ENCODE peak calls at places on chromosomes 6 and 20, in four cellular contexts. One of them, this sample, is unnamed.

GRCh38 chr6:139829557-139829956 is 455.1 kb upstream of the CITED2 start:
- DNase-seq in body of pancreas: no peak
- DNase-seq in erythroblast: no peak
- DNase-seq in breast epithelium: no peak
- DNase-seq in this sample: no peak

GRCh38 chr6:5930143-5930770 is 76.5 kb downstream of the NRN1 start:
- DNase-seq in breast epithelium: no peak
- DNase-seq in body of pancreas: no peak
- DNase-seq in erythroblast: no peak
- DNase-seq in this sample: peak; percentile 53

GRCh38 chr6:16725145-16725864 is 36.0 kb downstream of the ATXN1 start:
- DNase-seq in breast epithelium: no peak
- DNase-seq in body of pancreas: no peak
- DNase-seq in erythroblast: no peak
- DNase-seq in this sample: peak; percentile 77

GRCh38 chr20:36281785-36282380 is 24.3 kb upstream of the DLGAP4 start:
- DNase-seq in body of pancreas: no peak
- DNase-seq in erythroblast: no peak
- DNase-seq in breast epithelium: no peak
- DNase-seq in this sample: no peak

GRCh38 chr6:16711551-16712249 is 49.6 kb downstream of the ATXN1 start:
- DNase-seq in breast epithelium: no peak
- DNase-seq in erythroblast: peak; percentile 28
- DNase-seq in body of pancreas: no peak
- DNase-seq in this sample: peak; percentile 49

GRCh38 chr20:39294137-39294725 is 332.1 kb downstream of the DHX35 start:
- DNase-seq in breast epithelium: no peak
- DNase-seq in erythroblast: no peak
- DNase-seq in body of pancreas: no peak
- DNase-seq in this sample: no peak

GRCh38 chr20:53838311-53838873 is 232.0 kb downstream of the BCAS1 start:
- DNase-seq in body of pancreas: no peak
- DNase-seq in breast epithelium: no peak
- DNase-seq in erythroblast: no peak
- DNase-seq in this sample: no peak

GRCh38 chr6:96520851-96521115 is 823 bp upstream of the UFL1 start:
- DNase-seq in breast epithelium: no peak
- DNase-seq in erythroblast: peak; percentile 40
- DNase-seq in body of pancreas: no peak
- DNase-seq in this sample: peak; percentile 14

GRCh38 chr6:1527098-1527497 is 82.6 kb upstream of the FOXC1 start:
- DNase-seq in erythroblast: no peak
- DNase-seq in breast epithelium: no peak
- DNase-seq in body of pancreas: peak; percentile 19
- DNase-seq in this sample: no peak

GRCh38 chr6:154356690-154357089 is at the start of gene IPCEF1:
- DNase-seq in breast epithelium: no peak
- DNase-seq in body of pancreas: no peak
- DNase-seq in erythroblast: no peak
- DNase-seq in this sample: peak; percentile 71

GRCh38 chr20:32678948-32679347 is 5.2 kb upstream of the C20orf203 start:
- DNase-seq in erythroblast: no peak
- DNase-seq in body of pancreas: no peak
- DNase-seq in breast epithelium: peak; percentile 69
- DNase-seq in this sample: no peak

GRCh38 chr6:112429226-112429625 is 82.1 kb downstream of the RFPL4B start:
- DNase-seq in erythroblast: peak; percentile 3
- DNase-seq in body of pancreas: peak; percentile 47
- DNase-seq in breast epithelium: no peak
- DNase-seq in this sample: no peak

GRCh38 chr6:109595998-109596397 is 95.0 kb downstream of the AK9 start:
- DNase-seq in body of pancreas: no peak
- DNase-seq in erythroblast: peak; percentile 15
- DNase-seq in breast epithelium: no peak
- DNase-seq in this sample: peak; percentile 56

GRCh38 chr6:69690986-69691385 is 105.8 kb downstream of the LMBRD1 start:
- DNase-seq in breast epithelium: no peak
- DNase-seq in body of pancreas: no peak
- DNase-seq in erythroblast: no peak
- DNase-seq in this sample: no peak

GRCh38 chr6:105587349-105588115 is 184.7 kb upstream of the PREP start:
- DNase-seq in erythroblast: no peak
- DNase-seq in body of pancreas: no peak
- DNase-seq in breast epithelium: no peak
- DNase-seq in this sample: no peak

GRCh38 chr6:100464910-100465700 is at the start of gene SIM1:
- DNase-seq in body of pancreas: peak; percentile 92
- DNase-seq in erythroblast: peak; percentile 86
- DNase-seq in breast epithelium: no peak
- DNase-seq in this sample: peak; percentile 77
- TF ChIP-seq POLR2A in body of pancreas: peak; percentile 82
- TF ChIP-seq POLR2A in erythroblast: no peak
- TF ChIP-seq POLR2A in breast epithelium: no peak
- TF ChIP-seq POLR2A in this sample: no peak

GRCh38 chr20:47287609-47288144 is 68.8 kb downstream of the ZMYND8 start:
- DNase-seq in breast epithelium: no peak
- DNase-seq in erythroblast: no peak
- DNase-seq in body of pancreas: no peak
- DNase-seq in this sample: no peak
- TF ChIP-seq POLR2A in breast epithelium: no peak
- TF ChIP-seq POLR2A in erythroblast: no peak
- TF ChIP-seq POLR2A in body of pancreas: no peak
- TF ChIP-seq POLR2A in this sample: no peak

GRCh38 chr6:7138921-7139358 is 31.2 kb downstream of the RREB1 start:
- DNase-seq in erythroblast: peak; percentile 46
- DNase-seq in breast epithelium: peak; percentile 70
- DNase-seq in body of pancreas: peak; percentile 86
- DNase-seq in this sample: no peak

GRCh38 chr6:7138111-7138510 is 30.4 kb downstream of the RREB1 start:
- DNase-seq in breast epithelium: no peak
- DNase-seq in erythroblast: peak; percentile 60
- DNase-seq in body of pancreas: no peak
- DNase-seq in this sample: no peak

GRCh38 chr6:7136859-7137334 is 29.1 kb downstream of the RREB1 start:
- DNase-seq in erythroblast: no peak
- DNase-seq in breast epithelium: no peak
- DNase-seq in body of pancreas: no peak
- DNase-seq in this sample: peak; percentile 57

GRCh38 chr6:7135755-7136154 is 28.0 kb downstream of the RREB1 start:
- DNase-seq in erythroblast: no peak
- DNase-seq in breast epithelium: no peak
- DNase-seq in body of pancreas: no peak
- DNase-seq in this sample: peak; percentile 50

GRCh38 chr6:7137335-7138106 is 29.8 kb downstream of the RREB1 start:
- DNase-seq in erythroblast: peak; percentile 76
- DNase-seq in breast epithelium: no peak
- DNase-seq in body of pancreas: no peak
- DNase-seq in this sample: peak; percentile 81
- TF ChIP-seq POLR2A in erythroblast: peak; percentile 52
- TF ChIP-seq POLR2A in breast epithelium: no peak
- TF ChIP-seq POLR2A in body of pancreas: no peak
- TF ChIP-seq POLR2A in this sample: peak; percentile 34

GRCh38 chr6:169121013-169121412 is 132.6 kb downstream of the THBS2 start:
- DNase-seq in breast epithelium: no peak
- DNase-seq in erythroblast: no peak
- DNase-seq in body of pancreas: no peak
- DNase-seq in this sample: no peak
- TF ChIP-seq POLR2A in breast epithelium: no peak
- TF ChIP-seq POLR2A in erythroblast: no peak
- TF ChIP-seq POLR2A in body of pancreas: no peak
- TF ChIP-seq POLR2A in this sample: no peak

GRCh38 chr6:107243471-107243870 is 128.2 kb upstream of the BEND3 start:
- DNase-seq in body of pancreas: no peak
- DNase-seq in breast epithelium: no peak
- DNase-seq in erythroblast: no peak
- DNase-seq in this sample: no peak
- TF ChIP-seq POLR2A in body of pancreas: no peak
- TF ChIP-seq POLR2A in breast epithelium: no peak
- TF ChIP-seq POLR2A in erythroblast: no peak
- TF ChIP-seq POLR2A in this sample: no peak

GRCh38 chr6:166830891-166831363 is 125.4 kb downstream of the RNASET2 start:
- DNase-seq in body of pancreas: no peak
- DNase-seq in erythroblast: no peak
- DNase-seq in breast epithelium: no peak
- DNase-seq in this sample: no peak
- TF ChIP-seq POLR2A in body of pancreas: no peak
- TF ChIP-seq POLR2A in erythroblast: no peak
- TF ChIP-seq POLR2A in breast epithelium: no peak
- TF ChIP-seq POLR2A in this sample: no peak

GRCh38 chr6:166957087-166957804 is 896 bp upstream of the RNASET2 start:
- DNase-seq in erythroblast: peak; percentile 41
- DNase-seq in breast epithelium: no peak
- DNase-seq in body of pancreas: peak; percentile 57
- DNase-seq in this sample: peak; percentile 77

GRCh38 chr6:166955865-166956443 is 396 bp downstream of the RNASET2 start:
- DNase-seq in body of pancreas: peak; percentile 67
- DNase-seq in erythroblast: no peak
- DNase-seq in breast epithelium: no peak
- DNase-seq in this sample: peak; percentile 73

GRCh38 chr6:166956444-166957086 is at the start of gene RNASET2:
- DNase-seq in breast epithelium: peak; percentile 97
- DNase-seq in erythroblast: peak; percentile 96
- DNase-seq in body of pancreas: peak; percentile 96
- DNase-seq in this sample: peak; percentile 95

GRCh38 chr6:166954118-166954713 is 2.1 kb downstream of the RNASET2 start:
- DNase-seq in body of pancreas: no peak
- DNase-seq in erythroblast: no peak
- DNase-seq in breast epithelium: no peak
- DNase-seq in this sample: no peak

GRCh38 chr6:166955121-166955864 is 1.1 kb downstream of the RNASET2 start:
- DNase-seq in breast epithelium: no peak
- DNase-seq in erythroblast: peak; percentile 20
- DNase-seq in body of pancreas: peak; percentile 37
- DNase-seq in this sample: peak; percentile 92
- TF ChIP-seq POLR2A in breast epithelium: no peak
- TF ChIP-seq POLR2A in erythroblast: no peak
- TF ChIP-seq POLR2A in body of pancreas: no peak
- TF ChIP-seq POLR2A in this sample: peak; percentile 21

DNA sequence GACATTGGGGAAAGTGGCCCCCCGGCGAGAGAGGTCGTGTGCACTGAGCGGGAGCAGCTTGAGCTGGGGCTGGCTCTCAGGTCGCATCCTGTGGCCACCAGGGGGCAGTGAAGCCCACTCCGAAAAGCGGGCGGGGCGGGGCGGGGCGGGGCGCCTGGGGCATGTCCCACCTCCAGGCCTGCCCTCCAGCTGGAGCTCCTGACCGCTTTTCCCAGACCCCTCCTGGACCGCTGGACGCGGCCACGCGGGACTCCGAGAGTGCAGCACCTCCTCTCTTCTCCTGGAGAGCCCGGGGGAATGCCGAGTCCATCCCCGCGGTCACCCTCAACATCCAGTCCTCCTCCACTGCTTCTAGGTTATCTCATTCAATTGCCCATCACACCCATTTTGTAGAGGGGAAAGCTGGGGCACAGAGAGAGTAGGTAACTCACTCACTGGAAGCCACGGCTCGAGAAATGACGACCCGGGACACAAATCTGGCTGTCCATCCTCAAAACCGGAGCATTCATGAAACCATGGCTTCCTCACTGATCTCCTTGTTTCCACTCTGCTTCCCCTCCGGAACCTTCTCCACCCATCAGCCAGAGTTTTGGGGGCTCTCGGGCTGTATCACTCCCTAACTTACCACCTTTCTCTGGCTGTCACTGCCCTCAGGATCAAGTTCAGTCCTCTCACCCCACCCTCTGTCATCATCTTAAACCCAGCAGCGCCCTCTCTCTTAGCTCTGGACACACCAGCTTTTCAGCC is 24.1 kb downstream of the COX4I2 start:
- DNase-seq in breast epithelium: peak; percentile 70
- DNase-seq in erythroblast: peak; percentile 91
- DNase-seq in body of pancreas: peak; percentile 88
- DNase-seq in this sample: peak; percentile 77
- TF ChIP-seq POLR2A in breast epithelium: no peak
- TF ChIP-seq POLR2A in erythroblast: peak; percentile 73
- TF ChIP-seq POLR2A in body of pancreas: peak; percentile 44
- TF ChIP-seq POLR2A in this sample: no peak

GRCh38 chr20:46530640-46531039 is 17.3 kb upstream of the ZNF334 start:
- DNase-seq in erythroblast: no peak
- DNase-seq in body of pancreas: no peak
- DNase-seq in breast epithelium: no peak
- DNase-seq in this sample: no peak
- TF ChIP-seq POLR2A in erythroblast: no peak
- TF ChIP-seq POLR2A in body of pancreas: no peak
- TF ChIP-seq POLR2A in breast epithelium: no peak
- TF ChIP-seq POLR2A in this sample: no peak

This sample was measured in NB4.